ENCODE peak calls at places on chromosomes 3 and 15, in five cellular contexts. One of them, this sample, is unnamed.

GRCh38 chr15:62920569-62921502 is 121.7 kb upstream of the TPM1 start:
- DNase-seq in heart right ventricle: peak
- DNase-seq in HFF-Myc: no peak
- DNase-seq in CD8-positive, alpha-beta T cell: no peak
- DNase-seq in Peyer's patch: no peak
- DNase-seq in this sample: no peak

GRCh38 chr15:85551221-85551832 is 170.9 kb downstream of the AKAP13 start:
- DNase-seq in HFF-Myc: no peak
- DNase-seq in CD8-positive, alpha-beta T cell: no peak
- DNase-seq in heart right ventricle: no peak
- DNase-seq in Peyer's patch: no peak
- DNase-seq in this sample: no peak

GRCh38 chr3:195856410-195857084 is 44.8 kb upstream of the MUC4 start:
- DNase-seq in HFF-Myc: no peak
- DNase-seq in CD8-positive, alpha-beta T cell: no peak
- DNase-seq in heart right ventricle: no peak
- DNase-seq in Peyer's patch: no peak
- DNase-seq in this sample: no peak

GRCh38 chr15:31279221-31280036 is 47.2 kb upstream of the KLF13 start:
- DNase-seq in HFF-Myc: no peak
- DNase-seq in Peyer's patch: no peak
- DNase-seq in CD8-positive, alpha-beta T cell: no peak
- DNase-seq in heart right ventricle: no peak
- DNase-seq in this sample: no peak

GRCh38 chr3:99842826-99843589 is 25.3 kb downstream of the CMSS1 start:
- DNase-seq in heart right ventricle: no peak
- DNase-seq in Peyer's patch: no peak
- DNase-seq in HFF-Myc: peak
- DNase-seq in CD8-positive, alpha-beta T cell: no peak
- DNase-seq in this sample: no peak

GRCh38 chr15:87873501-87873900 is 383.0 kb downstream of the NTRK3 start:
- DNase-seq in CD8-positive, alpha-beta T cell: no peak
- DNase-seq in Peyer's patch: no peak
- DNase-seq in HFF-Myc: no peak
- DNase-seq in heart right ventricle: no peak
- DNase-seq in this sample: no peak

GRCh38 chr3:48596157-48596556 is 1.0 kb upstream of the COL7A1 start:
- DNase-seq in CD8-positive, alpha-beta T cell: no peak
- DNase-seq in heart right ventricle: no peak
- DNase-seq in Peyer's patch: no peak
- DNase-seq in HFF-Myc: no peak
- DNase-seq in this sample: no peak

GRCh38 chr3:42699511-42699971 is 3.1 kb downstream of the HHATL start:
- DNase-seq in CD8-positive, alpha-beta T cell: peak
- DNase-seq in heart right ventricle: no peak
- DNase-seq in HFF-Myc: no peak
- DNase-seq in Peyer's patch: no peak
- DNase-seq in this sample: no peak

GRCh38 chr3:183274609-183275008 is 21.6 kb downstream of the B3GNT5 start:
- DNase-seq in CD8-positive, alpha-beta T cell: no peak
- DNase-seq in Peyer's patch: no peak
- DNase-seq in heart right ventricle: no peak
- DNase-seq in HFF-Myc: no peak
- DNase-seq in this sample: no peak

GRCh38 chr15:83282859-83283812 is 1.3 kb downstream of the BNC1 start:
- DNase-seq in HFF-Myc: no peak
- DNase-seq in heart right ventricle: peak
- DNase-seq in Peyer's patch: no peak
- DNase-seq in CD8-positive, alpha-beta T cell: no peak
- DNase-seq in this sample: no peak

GRCh38 chr15:99123706-99124451 is 19.0 kb downstream of the SYNM start:
- DNase-seq in CD8-positive, alpha-beta T cell: no peak
- DNase-seq in heart right ventricle: peak
- DNase-seq in HFF-Myc: peak
- DNase-seq in Peyer's patch: peak
- DNase-seq in this sample: peak

GRCh38 chr3:63896332-63897034 is 15.7 kb downstream of the SCAANT1 start:
- DNase-seq in HFF-Myc: no peak
- DNase-seq in CD8-positive, alpha-beta T cell: no peak
- DNase-seq in Peyer's patch: no peak
- DNase-seq in heart right ventricle: no peak
- DNase-seq in this sample: no peak

GRCh38 chr15:82663186-82663600 is 16.0 kb upstream of the CPEB1 start:
- DNase-seq in CD8-positive, alpha-beta T cell: no peak
- DNase-seq in HFF-Myc: peak
- DNase-seq in heart right ventricle: peak
- DNase-seq in Peyer's patch: peak
- DNase-seq in this sample: no peak

DNA sequence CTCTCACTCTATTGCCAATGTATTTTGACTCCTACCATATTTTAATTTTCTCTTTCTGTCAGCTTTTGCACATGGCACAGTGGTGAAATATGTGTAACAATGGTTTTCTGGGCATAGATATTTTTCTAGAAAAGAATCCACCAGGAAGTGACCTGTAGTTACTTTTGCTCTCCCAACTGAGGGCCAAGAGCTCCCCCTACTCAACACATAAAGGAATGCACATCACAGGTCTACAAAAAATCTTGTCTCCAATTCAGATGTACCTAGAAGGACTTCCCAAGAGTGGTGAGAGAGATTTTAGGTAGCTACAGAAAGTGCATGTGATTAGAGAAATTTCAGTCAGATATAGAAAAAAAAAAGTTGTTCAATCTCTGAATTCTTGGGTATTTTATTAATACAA is 15.6 kb downstream of the CPA3 start:
- DNase-seq in heart right ventricle: no peak
- DNase-seq in Peyer's patch: no peak
- DNase-seq in CD8-positive, alpha-beta T cell: no peak
- DNase-seq in HFF-Myc: no peak
- DNase-seq in this sample: no peak
- TF ChIP-seq CTCF in heart right ventricle: no peak
- TF ChIP-seq CTCF in Peyer's patch: no peak
- TF ChIP-seq CTCF in CD8-positive, alpha-beta T cell: no peak
- TF ChIP-seq CTCF in HFF-Myc: peak
- TF ChIP-seq CTCF in this sample: no peak

DNA sequence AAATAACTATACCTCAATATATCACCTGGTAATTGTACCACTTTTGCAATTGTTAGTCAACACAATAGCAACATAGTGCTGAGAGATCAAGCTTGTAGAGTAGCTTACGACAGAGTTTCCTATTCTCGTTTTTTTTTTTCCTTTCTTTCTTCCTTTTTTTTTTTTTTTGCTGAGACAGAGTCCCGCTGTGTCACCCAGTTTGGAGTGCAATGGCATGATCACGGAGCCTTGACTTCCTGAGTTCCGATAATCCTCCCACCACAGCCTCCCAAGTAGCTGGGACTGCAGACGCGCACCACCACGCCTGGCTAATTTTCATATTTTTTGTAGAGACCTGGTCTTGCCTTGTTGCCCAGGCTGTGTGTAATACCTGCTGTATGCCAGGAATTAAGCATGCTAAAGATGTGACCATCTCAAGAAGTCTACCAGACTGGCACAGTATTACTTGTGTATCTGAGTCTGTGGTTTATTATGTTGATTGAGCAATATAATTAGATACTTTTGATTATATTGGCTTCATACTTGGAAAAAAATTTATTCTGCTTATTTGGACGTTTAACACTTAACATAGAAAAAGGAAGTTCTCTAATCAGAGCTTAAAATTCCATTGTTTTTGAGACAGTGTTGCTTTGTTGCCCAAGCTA is 3.0 kb downstream of the SELENOT start:
- DNase-seq in CD8-positive, alpha-beta T cell: no peak
- DNase-seq in heart right ventricle: no peak
- DNase-seq in Peyer's patch: no peak
- DNase-seq in HFF-Myc: no peak
- DNase-seq in this sample: no peak
- H3K4me3 ChIP-seq in CD8-positive, alpha-beta T cell: no peak
- H3K4me3 ChIP-seq in heart right ventricle: no peak
- H3K4me3 ChIP-seq in Peyer's patch: no peak
- H3K4me3 ChIP-seq in HFF-Myc: no peak
- H3K4me3 ChIP-seq in this sample: no peak

GRCh38 chr3:14152963-14153355 is 25.4 kb downstream of the XPC start:
- DNase-seq in Peyer's patch: no peak
- DNase-seq in heart right ventricle: no peak
- DNase-seq in CD8-positive, alpha-beta T cell: no peak
- DNase-seq in HFF-Myc: no peak
- DNase-seq in this sample: no peak
- TF ChIP-seq CTCF in Peyer's patch: no peak
- TF ChIP-seq CTCF in heart right ventricle: no peak
- TF ChIP-seq CTCF in CD8-positive, alpha-beta T cell: no peak
- TF ChIP-seq CTCF in HFF-Myc: no peak
- TF ChIP-seq CTCF in this sample: no peak

DNA sequence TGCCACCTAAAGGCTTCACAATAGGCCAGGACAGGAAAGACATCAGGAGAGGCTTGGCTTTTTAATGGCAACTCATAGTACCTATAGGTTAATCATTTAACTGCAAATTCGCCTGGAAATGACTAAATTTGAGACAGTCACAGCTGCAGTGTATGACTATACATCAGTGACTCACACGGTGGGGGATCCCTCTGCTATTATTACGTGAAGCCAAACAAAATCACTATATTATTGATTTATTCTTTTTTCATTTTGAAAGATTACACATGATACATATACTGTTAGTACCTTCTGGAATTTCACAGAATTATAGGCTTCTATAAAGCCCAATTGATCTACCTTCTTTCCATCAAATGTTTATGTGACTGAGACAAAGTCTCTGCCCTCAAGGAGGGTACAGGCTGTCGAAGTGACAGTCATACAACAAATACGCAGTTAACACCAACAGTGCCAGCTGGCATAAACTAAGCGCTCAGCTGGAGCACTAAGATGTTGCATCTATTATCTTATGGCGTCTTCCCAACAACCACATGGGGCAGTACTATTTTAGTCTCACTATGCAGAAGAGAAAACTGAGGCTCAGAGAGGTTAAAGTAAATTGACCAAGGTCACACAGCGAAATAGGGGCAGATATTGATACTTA is 82.0 kb upstream of the LMOD3 start:
- DNase-seq in Peyer's patch: no peak
- DNase-seq in heart right ventricle: no peak
- DNase-seq in CD8-positive, alpha-beta T cell: no peak
- DNase-seq in HFF-Myc: no peak
- DNase-seq in this sample: no peak
- H3K4me3 ChIP-seq in Peyer's patch: no peak
- H3K4me3 ChIP-seq in heart right ventricle: no peak
- H3K4me3 ChIP-seq in CD8-positive, alpha-beta T cell: no peak
- H3K4me3 ChIP-seq in HFF-Myc: no peak
- H3K4me3 ChIP-seq in this sample: no peak

DNA sequence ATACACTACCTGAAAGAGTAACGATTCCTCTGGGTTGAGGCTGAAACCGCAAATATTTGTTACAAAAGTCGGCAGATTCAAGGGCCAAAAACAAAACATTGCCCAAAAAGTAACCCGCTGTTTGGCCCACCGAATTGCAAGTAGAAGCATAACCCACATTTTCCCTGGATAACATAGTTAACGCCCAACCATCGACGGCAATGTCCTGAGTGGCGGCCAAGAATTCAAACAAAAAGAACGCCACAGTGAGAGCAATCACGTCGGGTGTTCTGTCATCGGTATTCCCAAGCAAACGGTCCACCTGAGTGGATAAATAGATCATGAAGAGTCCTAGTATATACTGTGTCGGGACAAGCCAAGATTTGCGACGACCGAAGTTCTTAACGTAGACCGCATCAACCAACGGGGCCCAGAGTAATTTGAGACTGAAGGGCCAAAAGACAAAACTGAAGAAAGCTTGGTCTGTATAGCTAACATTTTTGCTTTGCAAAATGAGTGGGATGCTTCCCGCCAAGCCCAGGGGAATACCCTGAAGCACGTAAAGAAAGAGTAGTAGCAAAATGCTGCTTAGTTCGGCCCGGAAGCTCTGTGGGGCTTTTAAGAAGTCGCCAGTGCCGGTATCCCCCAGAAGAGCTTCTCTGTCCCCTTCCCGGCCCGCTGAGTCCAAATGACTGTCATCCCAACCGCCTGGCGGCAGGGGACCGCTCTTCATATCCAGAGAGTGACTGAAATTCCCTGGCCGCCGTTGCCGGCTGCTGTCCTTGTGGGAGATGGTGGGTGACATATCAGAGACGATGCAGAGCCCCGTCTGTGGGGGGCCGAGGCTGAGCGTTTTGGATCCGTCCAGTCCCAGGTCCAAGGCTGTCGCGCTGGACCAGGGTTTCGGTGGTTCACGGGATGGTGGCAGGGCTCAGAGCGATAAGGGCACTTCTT is 747 bp downstream of the SLC33A1 start:
- DNase-seq in Peyer's patch: no peak
- DNase-seq in CD8-positive, alpha-beta T cell: no peak
- DNase-seq in heart right ventricle: peak
- DNase-seq in HFF-Myc: no peak
- DNase-seq in this sample: no peak
- TF ChIP-seq CTCF in Peyer's patch: peak
- TF ChIP-seq CTCF in CD8-positive, alpha-beta T cell: no peak
- TF ChIP-seq CTCF in heart right ventricle: no peak
- TF ChIP-seq CTCF in HFF-Myc: no peak
- TF ChIP-seq CTCF in this sample: no peak

GRCh38 chr3:105364113-105364512 is 2.6 kb upstream of the ALCAM start:
- DNase-seq in HFF-Myc: no peak
- DNase-seq in CD8-positive, alpha-beta T cell: no peak
- DNase-seq in heart right ventricle: no peak
- DNase-seq in Peyer's patch: no peak
- DNase-seq in this sample: no peak
- H3K4me3 ChIP-seq in HFF-Myc: no peak
- H3K4me3 ChIP-seq in CD8-positive, alpha-beta T cell: no peak
- H3K4me3 ChIP-seq in heart right ventricle: no peak
- H3K4me3 ChIP-seq in Peyer's patch: no peak
- H3K4me3 ChIP-seq in this sample: no peak

GRCh38 chr3:46948830-46949671 is 27.5 kb downstream of the CCDC12 start:
- DNase-seq in heart right ventricle: peak
- DNase-seq in HFF-Myc: no peak
- DNase-seq in Peyer's patch: peak
- DNase-seq in CD8-positive, alpha-beta T cell: no peak
- DNase-seq in this sample: no peak
- TF ChIP-seq CTCF in heart right ventricle: no peak
- TF ChIP-seq CTCF in HFF-Myc: no peak
- TF ChIP-seq CTCF in Peyer's patch: no peak
- TF ChIP-seq CTCF in CD8-positive, alpha-beta T cell: no peak
- TF ChIP-seq CTCF in this sample: no peak